ENCODE peak calls at places on chromosomes 16 and 17, in six cellular contexts. L is Right ventricle myocardium superior, V is T-cell, Y is NCI-H1092, Q is lower lobe of right lung, H is HS-5. B is an unnamed sample.

GRCh38 chr17:66964930-66965800 is 658 bp downstream of the CACNG4 start:
- DNase-seq in Q (no peak), V (no peak), L (no peak), Y (peak), H (no peak), B (no peak)

GRCh38 chr17:76558210-76559095 is 18.6 kb downstream of the PRCD start:
- DNase-seq in H (no peak), Q (no peak), Y (no peak), L (no peak), V (no peak), B (no peak)

GRCh38 chr17:78933959-78934568 is 8.9 kb upstream of the TIMP2 start:
- DNase-seq in L (peak), V (no peak), Y (peak), H (peak), Q (peak), B (peak)

GRCh38 chr16:27195941-27196595 is 7.3 kb upstream of the KDM8 start:
- DNase-seq in Y (no peak), Q (no peak), H (no peak), L (no peak), V (peak), B (no peak)

GRCh38 chr17:83183150-83183820 is 103.9 kb downstream of the METRNL start:
- DNase-seq in Y (no peak), V (no peak), Q (no peak), H (no peak), L (peak), B (no peak)

GRCh38 chr16:81921415-81921814 is 89.9 kb downstream of the SDR42E1 start:
- DNase-seq in Y (no peak), L (no peak), V (no peak), Q (no peak), H (no peak), B (no peak)

GRCh38 chr16:1366060-1366711 is 14.5 kb downstream of the GNPTG start:
- DNase-seq in V (no peak), H (no peak), Q (no peak), Y (no peak), L (peak), B (no peak)

GRCh38 chr17:21020622-21021021 is 22.2 kb downstream of the USP22 start:
- DNase-seq in H (no peak), V (no peak), Q (no peak), L (no peak), Y (no peak), B (no peak)

GRCh38 chr17:4948166-4948996 is at the start of gene PFN1:
- DNase-seq in Q (peak), H (peak), V (peak), L (peak), Y (peak), B (peak)

GRCh38 chr17:75876938-75877751 is 1.2 kb downstream of the TRIM47 start:
- DNase-seq in H (peak), L (peak), V (no peak), Y (peak), Q (peak), B (peak)